ENCODE peak calls at places on chromosomes 13 and 19, in eight cellular contexts. T is effector memory CD4-positive, alpha-beta T cell; A is transverse colon; U is mesothelial cell of epicardium; G is stimulated activated naive CD8-positive, alpha-beta T cell treated with anti-CD3 and anti-CD28 coated beads, Interleukin-15, amount 100 ng/mL, for 72 hours; H is stimulated activated CD4-positive, alpha-beta T cell treated with anti-CD3 and anti-CD28 coated beads, Interleukin-2, amount 100 ng/mL, for 48 hours; W is HT1080; F is anterior cingulate cortex. B is an unnamed sample.

GRCh38 chr19:18321729-18322091 is 1.2 kb downstream of the LSM4 start:
- DNase-seq in F (no peak), U (no peak), G (peak), H (no peak), W (no peak), A (no peak), T (no peak), B (peak)

GRCh38 chr13:32323912-32324311 is 8.6 kb downstream of the BRCA2 start:
- DNase-seq in A (no peak), G (no peak), H (no peak), T (no peak), U (no peak), W (peak), F (no peak), B (no peak)

GRCh38 chr13:35469781-35470380 is 6.6 kb downstream of the MAB21L1 start:
- DNase-seq in H (no peak), F (no peak), G (no peak), U (no peak), T (no peak), W (no peak), A (no peak), B (no peak)

GRCh38 chr13:29733069-29733700 is 117.2 kb downstream of the UBL3 start:
- DNase-seq in U (no peak), G (no peak), T (no peak), F (no peak), W (no peak), H (no peak), A (no peak), B (no peak)

GRCh38 chr13:95411641-95412040 is 110.4 kb upstream of the ABCC4 start:
- DNase-seq in T (no peak), G (no peak), A (no peak), U (no peak), H (no peak), F (no peak), W (peak), B (no peak)

GRCh38 chr19:4638330-4638729 is 986 bp upstream of the TNFAIP8L1 start:
- DNase-seq in G (no peak), F (no peak), T (no peak), U (no peak), H (no peak), A (no peak), W (no peak), B (no peak)

GRCh38 chr19:42051166-42052115 is 18.6 kb downstream of the GRIK5 start:
- DNase-seq in H (peak), A (no peak), W (peak), G (peak), U (no peak), F (no peak), T (no peak), B (no peak)

GRCh38 chr19:1177322-1178114 is 3.5 kb upstream of the SBNO2 start:
- DNase-seq in W (peak), H (no peak), U (no peak), A (no peak), F (no peak), G (no peak), T (no peak), B (no peak)

GRCh38 chr13:112769615-112770014 is 79.8 kb downstream of the ATP11A start:
- DNase-seq in H (no peak), U (no peak), A (no peak), F (no peak), W (no peak), G (no peak), T (no peak), B (no peak)

GRCh38 chr19:6060600-6061391 is 49.5 kb downstream of the RFX2 start:
- DNase-seq in T (peak), H (peak), F (no peak), U (no peak), W (peak), G (no peak), A (no peak), B (peak)

GRCh38 chr19:3809881-3810707 is 23.9 kb upstream of the MATK start:
- DNase-seq in U (no peak), G (peak), F (no peak), A (no peak), H (no peak), T (no peak), W (no peak), B (no peak)

GRCh38 chr19:18408053-18408476 is 10.6 kb upstream of the LRRC25 start:
- DNase-seq in F (no peak), H (no peak), W (no peak), G (peak), A (peak), T (no peak), U (no peak), B (no peak)

GRCh38 chr19:50649433-50650391 is at the start of gene C19orf81:
- DNase-seq in U (no peak), H (no peak), A (no peak), G (no peak), W (peak), T (no peak), F (no peak), B (no peak)

GRCh38 chr19:14674764-14675163 is at the start of gene ADGRE3:
- DNase-seq in F (no peak), G (no peak), H (no peak), W (no peak), T (no peak), A (no peak), U (no peak), B (peak)

GRCh38 chr19:4584670-4585460 is 25.4 kb upstream of the SEMA6B start:
- DNase-seq in A (no peak), G (no peak), F (peak), T (no peak), U (no peak), H (no peak), W (no peak), B (no peak)

GRCh38 chr19:55640577-55641375 is at the start of gene ZNF580:
- DNase-seq in G (peak), T (no peak), U (peak), H (peak), A (peak), F (peak), W (peak), B (peak)

GRCh38 chr19:46115396-46116109 is 8.9 kb downstream of the IGFL3 start:
- DNase-seq in F (no peak), A (no peak), T (no peak), U (no peak), H (peak), G (peak), W (peak), B (peak)

GRCh38 chr13:24083722-24084421 is 76.6 kb upstream of the SPATA13 start:
- DNase-seq in A (no peak), F (no peak), H (no peak), G (no peak), T (no peak), W (no peak), U (no peak), B (no peak)

GRCh38 chr13:40786568-40786996 is 2.8 kb upstream of the SLC25A15 start:
- DNase-seq in F (no peak), T (no peak), H (no peak), A (no peak), U (no peak), W (peak), G (peak), B (no peak)

GRCh38 chr13:111395511-111396393 is 75.3 kb downstream of the TEX29 start:
- DNase-seq in W (no peak), T (no peak), U (peak), F (no peak), A (no peak), H (no peak), G (no peak), B (no peak)

B was measured in T-helper 2 cell.